ENCODE peak calls at places on chromosomes 5 and 9, in five cellular contexts. M is pancreas; H is MCF 10A; D is activated CD8-positive, alpha-beta T cell treated with anti-CD3 and anti-CD28 coated beads for 36 hours; V is neural progenitor cell. J is an unnamed sample.

GRCh38 chr5:87243161-87243877 is 24.4 kb upstream of the RASA1 start:
- DNase-seq in M (no peak), H (peak), D (no peak), V (no peak), J (no peak)

GRCh38 chr5:150562832-150563231 is 54.9 kb downstream of the NDST1 start:
- DNase-seq in M (no peak), H (peak), D (peak), V (peak), J (no peak)

GRCh38 chr9:26260238-26260637 is 582.0 kb upstream of the TUSC1 start:
- DNase-seq in M (no peak), H (peak), D (no peak), V (no peak), J (no peak)

GRCh38 chr5:107926121-107926520 is 255.4 kb upstream of the EFNA5 start:
- DNase-seq in M (no peak), H (no peak), D (no peak), V (no peak), J (no peak)

GRCh38 chr9:133448487-133448972 is 11.2 kb upstream of the CACFD1 start:
- DNase-seq in M (peak), H (no peak), D (no peak), V (no peak), J (no peak)

GRCh38 chr5:6597557-6597956 is 35.3 kb downstream of the NSUN2 start:
- DNase-seq in M (no peak), H (no peak), D (no peak), V (no peak), J (no peak)

GRCh38 chr9:96015876-96016686 is 140.6 kb downstream of the ERCC6L2 start:
- DNase-seq in M (no peak), H (no peak), D (peak), V (no peak), J (peak)

GRCh38 chr9:21837501-21837900 is 35.1 kb downstream of the MTAP start:
- DNase-seq in M (no peak), H (no peak), D (no peak), V (no peak), J (no peak)

GRCh38 chr5:54902817-54903473 is 82.4 kb downstream of the ESM1 start:
- DNase-seq in M (no peak), H (no peak), D (peak), V (no peak), J (peak)

GRCh38 chr5:60161340-60161934 is 267.9 kb upstream of the PDE4D start:
- DNase-seq in M (no peak), H (peak), D (no peak), V (peak), J (peak)

GRCh38 chr5:173778784-173779304 is 109.3 kb upstream of the CPEB4 start:
- DNase-seq in M (no peak), H (peak), D (no peak), V (no peak), J (no peak)

GRCh38 chr5:53199882-53200281 is 90.3 kb upstream of the MOCS2 start:
- DNase-seq in M (no peak), H (no peak), D (no peak), V (no peak), J (no peak)

GRCh38 chr9:10226996-10227395 is 385.8 kb downstream of the PTPRD start:
- DNase-seq in M (no peak), H (no peak), D (no peak), V (no peak), J (no peak)

GRCh38 chr5:172776235-172776594 is 5.2 kb upstream of the DUSP1 start:
- DNase-seq in M (no peak), H (peak), D (no peak), V (no peak), J (no peak)

GRCh38 chr5:55820488-55820887 is 30.7 kb upstream of the IL31RA start:
- DNase-seq in M (no peak), H (no peak), D (no peak), V (no peak), J (no peak)

GRCh38 chr9:20023237-20023928 is 234.5 kb upstream of the SLC24A2 start:
- DNase-seq in M (no peak), H (no peak), D (no peak), V (no peak), J (no peak)

GRCh38 chr9:113523421-113524141 is 60.1 kb downstream of the RGS3 start:
- DNase-seq in M (no peak), H (no peak), D (peak), V (no peak), J (peak)

GRCh38 chr9:73154760-73155159 is 3.1 kb downstream of the ANXA1 start:
- DNase-seq in M (no peak), H (peak), D (peak), V (no peak), J (no peak)

GRCh38 chr5:90398726-90399125 is 10.8 kb downstream of the CETN3 start:
- DNase-seq in M (no peak), H (no peak), D (no peak), V (no peak), J (no peak)

GRCh38 chr5:159045165-159045811 is 54.4 kb downstream of the EBF1 start:
- DNase-seq in M (no peak), H (no peak), D (no peak), V (no peak), J (no peak)

GRCh38 chr5:159047081-159047480 is 52.6 kb downstream of the EBF1 start:
- DNase-seq in M (no peak), H (peak), D (no peak), V (no peak), J (no peak)

GRCh38 chr5:159049844-159050318 is 49.8 kb downstream of the EBF1 start:
- DNase-seq in M (no peak), H (peak), D (no peak), V (no peak), J (no peak)

GRCh38 chr5:159050408-159051091 is 49.2 kb downstream of the EBF1 start:
- DNase-seq in M (no peak), H (peak), D (peak), V (peak), J (peak)

GRCh38 chr5:159048298-159048697 is 51.4 kb downstream of the EBF1 start:
- DNase-seq in M (no peak), H (no peak), D (no peak), V (no peak), J (no peak)
- TF ChIP-seq CTCF in M (no peak), H (no peak), D (no peak), V (no peak), J (no peak)

GRCh38 chr9:89564257-89564878 is 40.4 kb upstream of the GADD45G start:
- DNase-seq in M (no peak), H (peak), D (no peak), V (peak), J (peak)
- TF ChIP-seq CTCF in M (no peak), H (no peak), D (no peak), V (peak), J (peak)

GRCh38 chr9:131407717-131408195 is 13.9 kb downstream of the PRRC2B start:
- DNase-seq in M (no peak), H (peak), D (peak), V (peak), J (no peak)
- TF ChIP-seq CTCF in M (no peak), H (peak), D (peak), V (peak), J (no peak)

DNA sequence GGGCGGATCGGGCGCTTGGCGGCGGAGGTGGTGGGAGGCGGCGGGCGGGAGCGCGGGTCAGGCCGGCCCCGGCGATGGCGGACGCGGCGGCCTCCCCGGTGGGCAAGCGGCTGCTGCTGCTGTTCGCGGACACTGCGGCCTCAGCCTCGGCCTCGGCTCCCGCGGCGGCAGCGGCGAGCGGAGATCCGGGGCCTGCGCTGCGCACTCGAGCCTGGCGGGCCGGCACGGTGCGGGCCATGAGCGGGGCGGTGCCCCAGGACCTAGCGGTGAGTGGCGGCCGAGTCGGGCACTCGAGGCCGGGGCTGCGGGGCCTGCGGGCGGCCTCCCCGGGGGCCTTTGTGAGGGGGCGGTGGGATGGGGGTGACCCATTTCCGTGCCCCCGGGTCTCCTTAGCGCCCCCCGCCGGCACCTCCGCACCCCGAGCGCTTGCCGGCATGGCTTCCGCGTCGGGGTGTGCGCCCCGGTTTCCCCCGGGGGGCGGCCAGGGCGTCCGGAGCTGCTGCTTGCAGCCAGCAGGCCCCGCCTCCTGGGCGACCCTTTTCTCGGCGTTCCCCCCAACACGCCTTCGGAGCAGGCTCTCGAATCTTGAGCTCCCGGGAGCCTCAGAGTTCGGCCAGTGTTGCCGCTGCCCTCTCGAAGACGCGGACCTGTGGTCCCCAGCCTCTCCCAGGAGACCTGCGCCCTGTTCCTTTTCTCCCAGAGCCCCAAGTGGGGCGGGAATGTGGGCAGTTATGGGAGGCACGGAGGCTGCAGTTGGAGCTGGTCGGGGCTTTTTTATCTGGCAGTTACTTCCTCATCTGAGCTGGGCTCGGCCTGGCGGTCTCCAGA is 451 bp downstream of the KDM3B start:
- DNase-seq in M (peak), H (peak), D (peak), V (peak), J (peak)
- TF ChIP-seq CTCF in M (no peak), H (peak), D (peak), V (peak), J (peak)

DNA sequence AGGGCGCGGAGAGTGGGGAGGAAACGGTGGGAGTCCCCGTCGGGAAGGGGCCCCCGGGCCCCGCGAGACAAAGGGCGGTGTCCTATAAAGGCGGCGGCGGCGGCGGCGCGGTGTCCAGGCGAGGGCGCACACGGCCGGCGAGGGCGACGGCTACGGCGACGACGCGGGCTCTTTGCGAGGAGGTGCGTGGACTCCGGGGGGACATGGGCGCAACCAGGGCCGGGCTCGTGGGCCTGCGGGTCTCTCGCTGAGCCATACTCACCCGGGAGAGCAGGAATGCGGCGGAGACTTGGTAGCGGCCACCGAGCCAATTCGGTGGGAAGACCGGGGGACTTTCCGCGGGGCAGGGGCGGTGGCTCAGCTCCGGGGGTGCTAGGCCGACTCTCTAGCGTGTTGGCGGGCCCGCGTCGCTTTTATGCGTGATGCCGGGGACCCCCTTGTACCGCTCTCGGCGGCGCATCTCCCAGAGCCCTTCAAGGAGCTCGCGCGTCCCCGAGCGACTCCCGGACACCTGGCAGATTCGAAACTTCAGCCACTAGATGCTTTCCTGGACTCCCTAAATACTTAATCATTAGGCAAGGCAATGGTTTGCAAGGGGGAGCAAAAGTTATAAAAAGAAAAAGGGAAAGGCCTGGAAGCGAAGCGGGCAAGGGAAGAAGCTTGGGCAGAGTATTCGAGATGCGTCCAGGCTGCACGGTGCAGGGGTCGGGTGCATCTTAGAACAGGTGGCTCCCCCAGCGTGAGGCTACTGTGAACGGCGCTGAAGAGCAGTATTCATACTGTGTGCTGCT is 5.9 kb upstream of the TAL2 start:
- DNase-seq in M (peak), H (peak), D (peak), V (peak), J (peak)
- TF ChIP-seq CTCF in M (no peak), H (no peak), D (no peak), V (peak), J (peak)

GRCh38 chr5:16870878-16871277 is 65.2 kb downstream of the MYO10 start:
- DNase-seq in M (no peak), H (no peak), D (no peak), V (no peak), J (no peak)
- TF ChIP-seq CTCF in M (no peak), H (no peak), D (no peak), V (no peak), J (no peak)

GRCh38 chr5:78610163-78610583 is 38.4 kb downstream of the LHFPL2 start:
- DNase-seq in M (no peak), H (no peak), D (no peak), V (no peak), J (no peak)
- TF ChIP-seq CTCF in M (no peak), H (no peak), D (no peak), V (no peak), J (no peak)

DNA sequence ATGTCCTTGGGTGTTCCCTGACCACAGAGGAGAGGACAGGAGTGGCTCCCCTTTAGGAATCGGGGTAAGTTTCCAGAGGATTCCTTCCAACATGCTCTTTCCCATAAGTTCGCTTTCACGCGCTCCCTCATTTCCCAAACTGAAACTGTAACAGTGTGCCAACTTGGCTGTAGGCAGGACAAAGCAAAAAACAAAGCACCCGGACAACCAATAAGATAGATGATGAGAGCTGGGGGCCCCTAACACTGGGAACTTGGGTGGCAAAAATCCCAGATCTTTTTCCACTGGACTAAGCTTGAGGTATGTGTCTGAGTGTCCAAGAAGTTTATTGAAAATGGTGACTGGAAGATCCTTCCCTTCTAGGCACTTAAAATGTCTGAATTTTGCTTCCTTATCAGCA is 258.6 kb upstream of the IL12B start:
- DNase-seq in M (no peak), H (no peak), D (no peak), V (no peak), J (no peak)
- TF ChIP-seq CTCF in M (no peak), H (no peak), D (no peak), V (no peak), J (no peak)

J was measured in GM13977.